ENCODE peak calls at places on chromosomes 6 and 20, in nine cellular contexts. F is endothelial cell of umbilical vein, B is DND-41, S is GM23248, K is GM23338, Z is mammary epithelial cell, R is H1, C is neural progenitor cell, X is fibroblast of lung. H is an unnamed sample.

GRCh38 chr6:110813813-110814487 is 1.3 kb downstream of the CDK19 start:
- DNase-seq in Z (peak; percentile 11), R (no peak), C (peak; percentile 17), X (no peak), S (no peak), B (no peak), K (peak; percentile 14), F (no peak), H (peak; percentile 50)

GRCh38 chr6:135880066-135880972 is 28.8 kb downstream of the PDE7B start:
- DNase-seq in Z (peak; percentile 56), K (no peak), B (peak; percentile 75), R (no peak), C (no peak), S (peak; percentile 65), X (peak; percentile 79), F (no peak), H (peak; percentile 60)

GRCh38 chr6:105886812-105887513 is 199.2 kb upstream of the PRDM1 start:
- DNase-seq in S (peak; percentile 11), F (no peak), Z (no peak), X (peak; percentile 53), C (no peak), K (no peak), B (no peak), R (no peak), H (no peak)

GRCh38 chr6:1479095-1479494 is 89.7 kb downstream of the FOXF2 start:
- DNase-seq in F (no peak), C (no peak), S (peak; percentile 90), Z (peak; percentile 39), B (no peak), K (no peak), X (peak; percentile 92), R (no peak), H (peak; percentile 5)

GRCh38 chr6:169692516-169692915 is 9.3 kb downstream of the WDR27 start:
- DNase-seq in R (no peak), S (no peak), F (no peak), X (peak; percentile 29), K (no peak), Z (no peak), C (no peak), B (no peak), H (no peak)

GRCh38 chr6:140960566-140960965 is 1172.2 kb upstream of the GJE1 start:
- DNase-seq in K (no peak), F (peak; percentile 83), X (peak; percentile 45), S (no peak), R (no peak), C (no peak), B (no peak), Z (no peak), H (no peak)

GRCh38 chr20:62876826-62877728 is 15.5 kb upstream of the TCFL5 start:
- DNase-seq in B (no peak), F (peak; percentile 65), S (peak; percentile 47), C (no peak), R (no peak), Z (no peak), X (no peak), K (no peak), H (no peak)

GRCh38 chr6:157059781-157060180 is 263.5 kb downstream of the TMEM242 start:
- DNase-seq in C (peak; percentile 61), X (peak; percentile 49), B (no peak), S (peak; percentile 26), F (peak; percentile 56), Z (no peak), R (no peak), K (no peak), H (no peak)

GRCh38 chr6:114170958-114171387 is 171.8 kb downstream of the HS3ST5 start:
- DNase-seq in B (no peak), Z (no peak), S (no peak), X (no peak), R (no peak), K (no peak), C (no peak), F (no peak), H (no peak)

GRCh38 chr6:165055231-165055630 is 254.2 kb downstream of the C6orf118 start:
- DNase-seq in C (peak; percentile 3), B (peak; percentile 18), Z (no peak), F (no peak), S (peak; percentile 85), K (no peak), R (no peak), X (peak; percentile 29), H (peak; percentile 68)

GRCh38 chr6:8225113-8225512 is 122.8 kb upstream of the EEF1E1 start:
- DNase-seq in C (no peak), S (no peak), X (no peak), R (no peak), K (no peak), F (no peak), Z (peak; percentile 22), B (no peak), H (peak; percentile 57)

GRCh38 chr6:143579703-143580102 is 68.2 kb upstream of the FUCA2 start:
- DNase-seq in C (no peak), Z (peak; percentile 81), S (peak; percentile 96), B (no peak), F (peak; percentile 80), X (peak; percentile 95), R (no peak), K (no peak), H (peak; percentile 88)

GRCh38 chr6:122736606-122737005 is 42.9 kb upstream of the FABP7 start:
- DNase-seq in R (no peak), C (no peak), X (no peak), K (no peak), F (no peak), S (no peak), Z (no peak), B (no peak), H (no peak)

GRCh38 chr6:52519618-52520017 is 57.2 kb downstream of the TRAM2 start:
- DNase-seq in B (no peak), S (peak; percentile 47), K (no peak), F (peak; percentile 29), R (no peak), C (no peak), Z (no peak), X (no peak), H (no peak)

GRCh38 chr6:144882425-144882824 is 597.3 kb downstream of the UTRN start:
- DNase-seq in B (no peak), K (no peak), C (no peak), Z (no peak), S (no peak), F (no peak), R (no peak), X (no peak), H (no peak)
- H3K4me1 ChIP-seq in B (no peaks in the 10 kb centered on the region), K (no peaks in the 10 kb centered on the region), C (no peaks in the 10 kb centered on the region), Z (no peaks in the 10 kb centered on the region), S (no peaks in the 10 kb centered on the region), F (no peaks in the 10 kb centered on the region), R (no peaks in the 10 kb centered on the region), X (no peaks in the 10 kb centered on the region), H (peaks cover 20% of the 10 kb centered on the region)

GRCh38 chr6:41471064-41471895 is 74.9 kb upstream of the FOXP4 start:
- DNase-seq in F (no peak), X (no peak), B (no peak), K (no peak), Z (no peak), R (no peak), S (no peak), C (no peak), H (no peak)

GRCh38 chr6:41469156-41469950 is 76.8 kb upstream of the FOXP4 start:
- DNase-seq in R (no peak), B (no peak), F (no peak), K (no peak), S (no peak), Z (no peak), X (no peak), C (peak; percentile 47), H (no peak)

GRCh38 chr6:41469951-41470340 is 76.2 kb upstream of the FOXP4 start:
- DNase-seq in F (no peak), R (no peak), C (peak; percentile 67), S (no peak), X (peak; percentile 53), Z (no peak), K (peak; percentile 79), B (no peak), H (no peak)

GRCh38 chr6:41467627-41468404 is 78.4 kb upstream of the FOXP4 start:
- DNase-seq in K (no peak), X (no peak), C (no peak), S (no peak), B (no peak), Z (no peak), F (no peak), R (no peak), H (no peak)

GRCh38 chr6:41470341-41471063 is 75.7 kb upstream of the FOXP4 start:
- DNase-seq in S (peak; percentile 24), C (peak; percentile 57), K (peak; percentile 70), R (peak; percentile 79), Z (no peak), B (no peak), X (peak; percentile 62), F (no peak), H (no peak)
- TF ChIP-seq EZH2 in S (no peak), C (peak; percentile 86), K (peak; percentile 70), R (peak; percentile 66), Z (no peak), B (no peak), X (no peak), F (peak; percentile 89), H (no peak)

GRCh38 chr6:72022830-72023229 is 136.5 kb downstream of the RIMS1 start:
- DNase-seq in F (no peak), X (no peak), Z (no peak), R (no peak), C (no peak), S (no peak), K (no peak), B (no peak), H (no peak)
- H3K4me1 ChIP-seq in F (no peaks in the 10 kb centered on the region), X (no peaks in the 10 kb centered on the region), Z (no peaks in the 10 kb centered on the region), R (no peaks in the 10 kb centered on the region), C (no peaks in the 10 kb centered on the region), S (no peaks in the 10 kb centered on the region), K (peaks cover 3% of the 10 kb centered on the region), B (no peaks in the 10 kb centered on the region), H (no peaks in the 10 kb centered on the region)

GRCh38 chr6:99614430-99615161 is 8.0 kb downstream of the PRDM13 start:
- DNase-seq in X (no peak), C (peak; percentile 76), R (no peak), F (no peak), S (peak; percentile 38), B (no peak), K (peak; percentile 83), Z (no peak), H (no peak)
- TF ChIP-seq EZH2 in X (peak; percentile 17), C (peak; percentile 98), R (peak; percentile 96), F (peak; percentile 97), S (peak; percentile 19), B (no peak), K (peak; percentile 64), Z (peak; percentile 14), H (no peak)

GRCh38 chr6:112191509-112191908 is 62.9 kb downstream of the LAMA4 start:
- DNase-seq in S (no peak), B (no peak), F (no peak), C (no peak), R (no peak), X (no peak), K (no peak), Z (no peak), H (no peak)
- H3K4me1 ChIP-seq in S (peaks cover 22% of the 10 kb centered on the region), B (no peaks in the 10 kb centered on the region), F (peaks cover 10% of the 10 kb centered on the region), C (peaks cover 19% of the 10 kb centered on the region), R (no peaks in the 10 kb centered on the region), X (peaks cover 8% of the 10 kb centered on the region), K (peaks cover 3% of the 10 kb centered on the region), Z (no peaks in the 10 kb centered on the region), H (no peaks in the 10 kb centered on the region)

GRCh38 chr20:54172856-54173652 is 732 bp downstream of the CYP24A1 start:
- DNase-seq in B (no peak), K (peak; percentile 77), X (peak; percentile 46), R (peak; percentile 79), C (peak; percentile 73), Z (peak; percentile 13), S (peak; percentile 33), F (no peak), H (no peak)
- TF ChIP-seq EZH2 in B (no peak), K (peak; percentile 53), X (peak; percentile 72), R (peak; percentile 90), C (peak; percentile 92), Z (no peak), S (no peak), F (no peak), H (no peak)

H was measured in PC-3.